ENCODE peak calls at places on chromosomes 2 and 18, in nine cellular contexts. J, D, W, L, G, E, O, H and F are unnamed samples.

GRCh38 chr2:213187833-213188532 is 36.6 kb upstream of the IKZF2 start:
- DNase-seq in J (no peak), D (no peak), W (no peak), L (no peak), G (peak), E (no peak), O (no peak), H (no peak), F (no peak)

GRCh38 chr2:53600835-53601234 is 166.8 kb upstream of the CHAC2 start:
- DNase-seq in J (no peak), D (no peak), W (no peak), L (no peak), G (no peak), E (no peak), O (no peak), H (no peak), F (no peak)

GRCh38 chr2:72154386-72154785 is 6.7 kb upstream of the CYP26B1 start:
- DNase-seq in J (no peak), D (no peak), W (no peak), L (no peak), G (no peak), E (no peak), O (no peak), H (no peak), F (no peak)

GRCh38 chr18:76410660-76411417 is 84.2 kb downstream of the ZNF516 start:
- DNase-seq in J (no peak), D (no peak), W (no peak), L (peak), G (no peak), E (no peak), O (no peak), H (no peak), F (no peak)

GRCh38 chr18:22108674-22109073 is 60.7 kb upstream of the GATA6 start:
- DNase-seq in J (no peak), D (peak), W (no peak), L (no peak), G (no peak), E (no peak), O (no peak), H (no peak), F (no peak)

GRCh38 chr2:40177366-40177765 is 274.5 kb downstream of the SLC8A1 start:
- DNase-seq in J (no peak), D (no peak), W (no peak), L (no peak), G (no peak), E (no peak), O (no peak), H (no peak), F (no peak)

GRCh38 chr2:186841940-186842339 is 7.0 kb downstream of the ZSWIM2 start:
- DNase-seq in J (no peak), D (no peak), W (no peak), L (no peak), G (no peak), E (no peak), O (no peak), H (no peak), F (no peak)

GRCh38 chr2:30400151-30400954 is 46.7 kb upstream of the LCLAT1 start:
- DNase-seq in J (no peak), D (no peak), W (no peak), L (no peak), G (no peak), E (no peak), O (no peak), H (no peak), F (no peak)

GRCh38 chr2:46666044-46666662 is 186.8 kb downstream of the TMEM247 start:
- DNase-seq in J (peak), D (no peak), W (no peak), L (no peak), G (no peak), E (no peak), O (peak), H (no peak), F (no peak)

GRCh38 chr2:233469261-233470006 is 97.1 kb downstream of the USP40 start:
- DNase-seq in J (no peak), D (no peak), W (no peak), L (no peak), G (no peak), E (peak), O (no peak), H (peak), F (no peak)

GRCh38 chr2:62467475-62468321 is 38.3 kb downstream of the TMEM17 start:
- DNase-seq in J (no peak), D (no peak), W (no peak), L (no peak), G (no peak), E (peak), O (no peak), H (no peak), F (no peak)

GRCh38 chr18:35837922-35838496 is 134.5 kb upstream of the RMP24 start:
- DNase-seq in J (no peak), D (no peak), W (no peak), L (no peak), G (no peak), E (no peak), O (no peak), H (no peak), F (no peak)

GRCh38 chr18:21305621-21306020 is 63.6 kb downstream of the GREB1L start:
- DNase-seq in J (no peak), D (no peak), W (no peak), L (no peak), G (no peak), E (no peak), O (no peak), H (no peak), F (no peak)

GRCh38 chr2:82875891-82876290 is 1583.2 kb downstream of the SUCLG1 start:
- DNase-seq in J (no peak), D (no peak), W (no peak), L (no peak), G (no peak), E (no peak), O (no peak), H (no peak), F (no peak)

GRCh38 chr2:18436408-18437077 is 123.9 kb downstream of the RDH14 start:
- DNase-seq in J (no peak), D (no peak), W (no peak), L (no peak), G (no peak), E (no peak), O (no peak), H (no peak), F (no peak)

GRCh38 chr2:197657562-197657961 is 17.8 kb downstream of the RFTN2 start:
- DNase-seq in J (no peak), D (no peak), W (no peak), L (no peak), G (no peak), E (no peak), O (no peak), H (no peak), F (no peak)